ENCODE peak calls at places on chromosomes 12 and 14, in five cellular contexts. N, Z, L, T and W are unnamed samples.

GRCh38 chr14:83196235-83196634 is 1662.6 kb upstream of the SEL1L start:
- DNase-seq in L (no peak), Z (no peak), N (no peak), T (no peak), W (no peak)

GRCh38 chr12:20415013-20415412 is 46.7 kb downstream of the PDE3A start:
- DNase-seq in T (no peak), L (peak), Z (no peak), N (no peak), W (no peak)

GRCh38 chr14:95527392-95528002 is 7.4 kb upstream of the GLRX5 start:
- DNase-seq in T (peak), L (peak), N (no peak), Z (peak), W (peak)

GRCh38 chr14:104315169-104315568 is 176.8 kb downstream of the KIF26A start:
- DNase-seq in Z (no peak), N (no peak), L (no peak), T (no peak), W (no peak)

GRCh38 chr14:68137704-68138619 is 318.4 kb downstream of the RAD51B start:
- DNase-seq in Z (no peak), L (peak), N (peak), T (peak), W (peak)

GRCh38 chr12:38142974-38143373 is 173.6 kb upstream of the ALG10B start:
- DNase-seq in Z (no peak), T (no peak), L (no peak), N (no peak), W (peak)

GRCh38 chr12:68432622-68433021 is 100.5 kb upstream of the MDM1 start:
- DNase-seq in N (no peak), Z (no peak), T (no peak), L (no peak), W (no peak)

GRCh38 chr12:28539691-28540323 is 349.6 kb downstream of the CCDC91 start:
- DNase-seq in N (no peak), T (no peak), Z (no peak), L (peak), W (peak)

GRCh38 chr12:113273053-113273725 is 51.9 kb downstream of the TPCN1 start:
- DNase-seq in N (no peak), L (no peak), Z (no peak), T (peak), W (no peak)

GRCh38 chr12:42735869-42736361 is 146.4 kb upstream of the PRICKLE1 start:
- DNase-seq in Z (no peak), T (peak), L (no peak), N (no peak), W (no peak)

GRCh38 chr12:118727196-118727595 is 254.1 kb upstream of the SRRM4 start:
- DNase-seq in Z (no peak), L (no peak), N (no peak), T (peak), W (no peak)

GRCh38 chr14:59439256-59440015 is 25.7 kb downstream of the GPR135 start:
- DNase-seq in L (peak), N (no peak), Z (no peak), T (no peak), W (no peak)

GRCh38 chr14:68757618-68758081 is 35.2 kb downstream of the ZFP36L1 start:
- DNase-seq in L (no peak), N (no peak), Z (no peak), T (no peak), W (no peak)

GRCh38 chr14:57487771-57488170 is 5.9 kb downstream of the CCDC198 start:
- DNase-seq in L (peak), T (peak), Z (no peak), N (no peak), W (no peak)

GRCh38 chr12:66804555-66804954 is 125.7 kb upstream of the GRIP1 start:
- DNase-seq in N (no peak), T (no peak), Z (no peak), L (no peak), W (peak)

GRCh38 chr14:78790262-78790661 is 620.1 kb downstream of the NRXN3 start:
- DNase-seq in L (no peak), Z (no peak), N (no peak), T (peak), W (peak)

GRCh38 chr14:81516941-81517797 is 16.5 kb downstream of the SEL1L start:
- DNase-seq in T (no peak), Z (no peak), N (no peak), L (peak), W (peak)

GRCh38 chr14:101331141-101331525 is 230.2 kb upstream of the DIO3 start:
- DNase-seq in T (no peak), N (no peak), L (no peak), Z (no peak), W (no peak)

GRCh38 chr12:71626098-71626497 is 37.5 kb downstream of the ZFC3H1 start:
- DNase-seq in L (no peak), Z (no peak), T (no peak), N (no peak), W (no peak)

GRCh38 chr12:131203666-131204415 is 250.1 kb downstream of the ADGRD1 start:
- DNase-seq in T (no peak), L (no peak), N (no peak), Z (no peak), W (no peak)

GRCh38 chr14:31025335-31026075 is at the start of gene AP4S1:
- DNase-seq in L (peak), T (peak), N (peak), Z (peak), W (peak)

GRCh38 chr12:77133566-77133965 is 68.2 kb upstream of the E2F7 start:
- DNase-seq in T (no peak), L (peak), Z (no peak), N (no peak), W (peak)

GRCh38 chr14:102926104-102926503 is 3.6 kb downstream of the AMN start:
- DNase-seq in L (no peak), N (no peak), T (no peak), Z (no peak), W (no peak)

GRCh38 chr12:59780605-59781135 is 184.8 kb downstream of the SLC16A7 start:
- DNase-seq in L (peak), N (no peak), T (peak), Z (no peak), W (peak)

GRCh38 chr12:108403952-108404351 is 64.8 kb upstream of the CMKLR1 start:
- DNase-seq in N (no peak), Z (no peak), L (no peak), T (no peak), W (no peak)

GRCh38 chr14:60807247-60807646 is 72.7 kb downstream of the MNAT1 start:
- DNase-seq in L (no peak), N (no peak), T (no peak), Z (no peak), W (no peak)

GRCh38 chr12:132429122-132429931 is 60.6 kb upstream of the FBRSL1 start:
- DNase-seq in T (no peak), L (no peak), Z (no peak), N (peak), W (peak)

GRCh38 chr14:104968153-104968527 is 10.0 kb downstream of the AHNAK2 start:
- DNase-seq in N (no peak), T (no peak), L (peak), Z (no peak), W (peak)

GRCh38 chr12:67501362-67501761 is 147.2 kb upstream of the DYRK2 start:
- DNase-seq in L (no peak), N (no peak), T (no peak), Z (no peak), W (no peak)

GRCh38 chr12:108861878-108862587 is 4.7 kb upstream of the SSH1 start:
- DNase-seq in Z (no peak), T (no peak), N (no peak), L (no peak), W (no peak)

GRCh38 chr12:132634411-132634990 is 15.9 kb downstream of the P2RX2 start:
- DNase-seq in Z (no peak), L (no peak), T (no peak), N (no peak), W (no peak)

GRCh38 chr12:54390668-54391551 is 6.4 kb upstream of the ZNF385A start:
- DNase-seq in L (no peak), Z (peak), N (peak), T (peak), W (peak)